ENCODE peak calls at places on chromosomes 1 and 21, in five cellular contexts. X is heart right ventricle, Q is colonic mucosa, U is SJSA1, Z is GM23338. T is an unnamed sample.
A peak's percentile ranks its signal among the peaks of the same experiment; 100 is the strongest.

GRCh38 chr1:30740952-30741894 is 16.4 kb downstream of the LAPTM5 start:
- DNase-seq in X (no peak), Q (no peak), U (no peak), Z (no peak), T (no peak)

GRCh38 chr21:43950481-43950880 is 61.6 kb upstream of the TRAPPC10 start:
- DNase-seq in X (no peak), Q (no peak), U (no peak), Z (no peak), T (no peak)

GRCh38 chr21:42621166-42621827 is 32.1 kb upstream of the PDE9A start:
- DNase-seq in X (no peak), Q (peak; percentile 42), U (peak; percentile 20), Z (no peak), T (no peak)

GRCh38 chr1:5711079-5711478 is 281.1 kb downstream of the NPHP4 start:
- DNase-seq in X (no peak), Q (no peak), U (no peak), Z (no peak), T (no peak)

GRCh38 chr1:59144959-59145358 is 151.9 kb upstream of the FGGY start:
- DNase-seq in X (no peak), Q (no peak), U (no peak), Z (no peak), T (no peak)

GRCh38 chr1:7300893-7301292 is 470.2 kb upstream of the VAMP3 start:
- DNase-seq in X (no peak), Q (peak; percentile 26), U (peak; percentile 61), Z (no peak), T (no peak)

GRCh38 chr21:37281993-37282392 is 14.9 kb upstream of the VPS26C start:
- DNase-seq in X (no peak), Q (no peak), U (no peak), Z (peak; percentile 52), T (no peak)

GRCh38 chr1:203495845-203496244 is 1.9 kb downstream of the OPTC start:
- DNase-seq in X (no peak), Q (no peak), U (no peak), Z (no peak), T (no peak)

GRCh38 chr1:28580706-28581530 is 11.1 kb upstream of the RAB42 start:
- DNase-seq in X (no peak), Q (peak; percentile 55), U (peak; percentile 43), Z (peak; percentile 34), T (peak; percentile 50)

DNA sequence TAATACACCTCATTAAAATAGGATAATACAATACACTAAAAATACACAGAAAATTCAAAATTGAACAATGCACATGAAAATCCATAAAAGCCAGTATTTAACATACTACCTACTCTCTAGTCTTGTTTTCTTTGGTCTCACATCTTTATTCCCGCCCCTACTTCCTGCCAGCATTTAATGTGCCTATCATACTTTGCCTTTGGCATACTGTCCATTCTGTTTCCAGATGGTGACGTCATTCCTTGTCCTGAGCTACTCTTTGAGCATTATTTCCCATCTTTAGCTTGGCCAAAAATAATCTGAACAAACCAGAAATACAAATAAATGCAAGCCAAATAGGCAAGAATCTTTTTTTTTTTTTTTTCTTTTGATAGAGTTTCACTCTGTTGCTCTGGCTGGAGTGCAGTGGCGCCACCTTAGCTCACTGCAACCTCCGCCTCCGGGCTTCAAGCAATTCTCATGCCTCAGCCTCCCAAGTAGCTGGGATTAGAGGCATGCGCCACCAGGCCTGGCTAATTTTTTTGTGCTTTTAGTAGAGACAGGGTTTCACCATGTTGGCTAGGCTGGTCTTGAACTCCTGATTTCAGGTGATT is 4.4 kb downstream of the HFM1 start:
- DNase-seq in X (peak; percentile 34), Q (no peak), U (no peak), Z (peak; percentile 41), T (no peak)
- H3K27ac ChIP-seq in X (no peak overlapping the region), Q (no peak overlapping the region), U (no peak overlapping the region), Z (no peak overlapping the region), T (no peak overlapping the region)

DNA sequence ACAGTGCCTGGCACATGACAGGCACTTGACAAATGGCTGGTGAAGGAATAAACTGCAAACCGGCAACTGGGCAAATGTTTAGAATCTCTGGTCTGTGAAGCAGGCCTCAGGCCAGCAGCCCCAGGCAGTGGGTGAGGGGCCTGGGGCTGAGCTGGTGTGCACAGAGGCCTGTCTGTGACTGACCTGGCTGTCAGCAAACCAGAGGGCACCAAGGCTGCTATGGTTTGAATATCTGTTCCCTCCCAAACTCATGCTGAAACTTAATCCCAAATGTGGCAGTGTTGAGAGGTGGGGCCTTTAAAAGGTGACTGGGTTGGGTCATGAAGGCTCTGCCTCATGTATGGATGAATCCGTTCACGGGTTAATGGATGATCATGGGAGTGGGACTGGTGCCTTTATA is 139.8 kb downstream of the DMRTB1 start:
- DNase-seq in X (no peak), Q (no peak), U (no peak), Z (no peak), T (no peak)
- H3K27ac ChIP-seq in X (no peak overlapping the region), Q (no peak overlapping the region), U (no peak overlapping the region), Z (no peak overlapping the region), T (no peak overlapping the region)

GRCh38 chr1:241637046-241637590 is 3.1 kb downstream of the CHML start:
- DNase-seq in X (no peak), Q (no peak), U (no peak), Z (no peak), T (no peak)

GRCh38 chr1:241636291-241636690 is 3.9 kb downstream of the CHML start:
- DNase-seq in X (no peak), Q (no peak), U (no peak), Z (no peak), T (no peak)

GRCh38 chr1:241639040-241639652 is 1.0 kb downstream of the CHML start:
- DNase-seq in X (no peak), Q (no peak), U (peak; percentile 37), Z (no peak), T (no peak)

GRCh38 chr1:241638091-241638682 is 2.0 kb downstream of the CHML start:
- DNase-seq in X (no peak), Q (no peak), U (no peak), Z (no peak), T (no peak)

GRCh38 chr1:241637604-241638003 is 2.6 kb downstream of the CHML start:
- DNase-seq in X (no peak), Q (no peak), U (no peak), Z (no peak), T (no peak)
- H3K27ac ChIP-seq in X (no peak overlapping the region), Q (no peak overlapping the region), U (no peak overlapping the region), Z (no peak overlapping the region), T (no peak overlapping the region)

GRCh38 chr1:44024903-44025525 is 6.2 kb downstream of the SLC6A9 start:
- DNase-seq in X (no peak), Q (no peak), U (no peak), Z (no peak), T (no peak)

GRCh38 chr1:44025816-44026215 is 5.4 kb downstream of the SLC6A9 start:
- DNase-seq in X (no peak), Q (peak; percentile 89), U (no peak), Z (no peak), T (no peak)

GRCh38 chr1:44029260-44029910 is 1.9 kb downstream of the SLC6A9 start:
- DNase-seq in X (peak; percentile 29), Q (no peak), U (no peak), Z (peak; percentile 73), T (no peak)

GRCh38 chr1:44029911-44030605 is 1.2 kb downstream of the SLC6A9 start:
- DNase-seq in X (peak; percentile 88), Q (peak; percentile 96), U (peak; percentile 97), Z (peak; percentile 97), T (no peak)

GRCh38 chr1:44027320-44027719 is 3.9 kb downstream of the SLC6A9 start:
- DNase-seq in X (no peak), Q (no peak), U (no peak), Z (no peak), T (no peak)
- H3K27ac ChIP-seq in X (no peak overlapping the region), Q (peak overlapping the region; percentile 82), U (no peak overlapping the region), Z (no peak overlapping the region), T (no peak overlapping the region)

DNA sequence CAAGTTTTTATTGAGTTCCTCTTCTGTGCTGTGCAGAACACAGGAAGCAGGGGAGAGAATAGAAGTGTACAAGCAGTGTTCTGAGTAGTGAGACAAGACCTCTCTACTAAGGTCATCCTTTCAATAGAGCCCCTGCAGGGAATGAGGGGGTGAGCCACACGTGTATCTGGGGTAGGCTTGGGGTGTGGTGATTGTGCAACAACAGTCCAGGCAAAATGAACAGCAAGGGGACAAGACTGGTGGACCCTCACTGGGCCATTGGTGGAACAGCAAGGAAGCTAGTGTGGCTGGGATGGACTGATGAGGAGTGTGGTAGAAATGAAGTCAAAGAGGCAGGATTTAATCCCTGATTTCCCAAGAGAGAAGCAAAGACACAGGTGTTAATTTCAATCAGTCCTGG is 8.2 kb upstream of the BMP8A start:
- DNase-seq in X (no peak), Q (no peak), U (no peak), Z (no peak), T (no peak)
- H3K27ac ChIP-seq in X (no peak overlapping the region), Q (no peak overlapping the region), U (no peak overlapping the region), Z (peak overlapping the region; percentile 43), T (no peak overlapping the region)

GRCh38 chr1:228687562-228687961 is 47.7 kb upstream of the RHOU start:
- DNase-seq in X (no peak), Q (no peak), U (no peak), Z (no peak), T (no peak)

GRCh38 chr1:228689255-228689654 is 46.0 kb upstream of the RHOU start:
- DNase-seq in X (no peak), Q (no peak), U (no peak), Z (no peak), T (no peak)

GRCh38 chr1:228685081-228685480 is 50.2 kb upstream of the RHOU start:
- DNase-seq in X (no peak), Q (no peak), U (no peak), Z (no peak), T (no peak)

GRCh38 chr1:228683428-228683827 is 51.9 kb upstream of the RHOU start:
- DNase-seq in X (no peak), Q (no peak), U (no peak), Z (no peak), T (no peak)

GRCh38 chr1:228684609-228685008 is 50.7 kb upstream of the RHOU start:
- DNase-seq in X (peak; percentile 11), Q (no peak), U (no peak), Z (no peak), T (no peak)
- H3K27ac ChIP-seq in X (peak overlapping the region; percentile 31), Q (no peak overlapping the region), U (no peak overlapping the region), Z (no peak overlapping the region), T (no peak overlapping the region)